ENCODE peak calls at places on chromosomes 1 and 21, in eight cellular contexts. One of them, this sample, is unnamed.

GRCh38 chr1:41795205-41795762 is 123.4 kb downstream of the HIVEP3 start:
- DNase-seq in fibroblast of lung: peak; percentile 60
- DNase-seq in IMR-90: peak; percentile 73
- DNase-seq in choroid plexus epithelial cell: peak; percentile 80
- DNase-seq in H1: no peak
- DNase-seq in A549: no peak
- DNase-seq in heart left ventricle: no peak
- DNase-seq in thyroid gland: no peak
- DNase-seq in this sample: no peak

GRCh38 chr1:65817891-65818290 is 25.2 kb downstream of the PDE4B start:
- DNase-seq in thyroid gland: no peak
- DNase-seq in heart left ventricle: no peak
- DNase-seq in A549: no peak
- DNase-seq in fibroblast of lung: no peak
- DNase-seq in IMR-90: no peak
- DNase-seq in H1: no peak
- DNase-seq in choroid plexus epithelial cell: no peak
- DNase-seq in this sample: no peak

GRCh38 chr1:29708381-29708780 is 472.1 kb downstream of the PTPRU start:
- DNase-seq in fibroblast of lung: peak; percentile 50
- DNase-seq in A549: no peak
- DNase-seq in H1: no peak
- DNase-seq in heart left ventricle: no peak
- DNase-seq in choroid plexus epithelial cell: no peak
- DNase-seq in IMR-90: peak; percentile 69
- DNase-seq in thyroid gland: no peak
- DNase-seq in this sample: no peak

GRCh38 chr21:39136711-39137110 is 46.5 kb downstream of the PSMG1 start:
- DNase-seq in H1: no peak
- DNase-seq in thyroid gland: no peak
- DNase-seq in choroid plexus epithelial cell: peak; percentile 29
- DNase-seq in IMR-90: peak; percentile 47
- DNase-seq in fibroblast of lung: peak; percentile 56
- DNase-seq in A549: no peak
- DNase-seq in heart left ventricle: no peak
- DNase-seq in this sample: no peak

GRCh38 chr1:116690809-116691323 is 23.3 kb upstream of the IGSF3 start:
- DNase-seq in H1: no peak
- DNase-seq in heart left ventricle: no peak
- DNase-seq in A549: no peak
- DNase-seq in choroid plexus epithelial cell: peak; percentile 34
- DNase-seq in fibroblast of lung: no peak
- DNase-seq in thyroid gland: no peak
- DNase-seq in IMR-90: no peak
- DNase-seq in this sample: no peak

GRCh38 chr1:54287821-54288220 is 87.9 kb downstream of the MRPL37 start:
- DNase-seq in H1: no peak
- DNase-seq in IMR-90: peak; percentile 63
- DNase-seq in choroid plexus epithelial cell: peak; percentile 59
- DNase-seq in fibroblast of lung: peak; percentile 38
- DNase-seq in thyroid gland: no peak
- DNase-seq in heart left ventricle: no peak
- DNase-seq in A549: no peak
- DNase-seq in this sample: no peak

GRCh38 chr1:212213754-212214153 is 71.5 kb upstream of the PPP2R5A start:
- DNase-seq in thyroid gland: no peak
- DNase-seq in choroid plexus epithelial cell: no peak
- DNase-seq in IMR-90: no peak
- DNase-seq in A549: no peak
- DNase-seq in fibroblast of lung: no peak
- DNase-seq in H1: no peak
- DNase-seq in heart left ventricle: no peak
- DNase-seq in this sample: no peak

GRCh38 chr1:117009132-117009531 is 7.6 kb downstream of the CD101 start:
- DNase-seq in H1: no peak
- DNase-seq in fibroblast of lung: no peak
- DNase-seq in choroid plexus epithelial cell: no peak
- DNase-seq in thyroid gland: no peak
- DNase-seq in A549: no peak
- DNase-seq in heart left ventricle: no peak
- DNase-seq in IMR-90: no peak
- DNase-seq in this sample: no peak

GRCh38 chr1:115544131-115544530 is 97.6 kb upstream of the VANGL1 start:
- DNase-seq in H1: no peak
- DNase-seq in thyroid gland: no peak
- DNase-seq in IMR-90: peak; percentile 62
- DNase-seq in A549: no peak
- DNase-seq in fibroblast of lung: peak; percentile 63
- DNase-seq in heart left ventricle: no peak
- DNase-seq in choroid plexus epithelial cell: peak; percentile 51
- DNase-seq in this sample: no peak

GRCh38 chr1:230709619-230710542 is 4.0 kb downstream of the AGT start:
- DNase-seq in H1: no peak
- DNase-seq in fibroblast of lung: no peak
- DNase-seq in A549: no peak
- DNase-seq in heart left ventricle: no peak
- DNase-seq in IMR-90: no peak
- DNase-seq in thyroid gland: no peak
- DNase-seq in choroid plexus epithelial cell: no peak
- DNase-seq in this sample: no peak

GRCh38 chr1:34867421-34867820 is 7.9 kb upstream of the SMIM12 start:
- DNase-seq in IMR-90: no peak
- DNase-seq in A549: no peak
- DNase-seq in heart left ventricle: no peak
- DNase-seq in choroid plexus epithelial cell: no peak
- DNase-seq in thyroid gland: no peak
- DNase-seq in H1: no peak
- DNase-seq in fibroblast of lung: no peak
- DNase-seq in this sample: no peak

GRCh38 chr1:118958937-118959631 is 29.1 kb downstream of the TBX15 start:
- DNase-seq in IMR-90: no peak
- DNase-seq in A549: no peak
- DNase-seq in choroid plexus epithelial cell: no peak
- DNase-seq in heart left ventricle: no peak
- DNase-seq in H1: no peak
- DNase-seq in fibroblast of lung: no peak
- DNase-seq in thyroid gland: no peak
- DNase-seq in this sample: no peak

GRCh38 chr1:6358757-6359567 is 34.6 kb downstream of the ACOT7 start:
- DNase-seq in fibroblast of lung: peak; percentile 75
- DNase-seq in heart left ventricle: no peak
- DNase-seq in A549: no peak
- DNase-seq in thyroid gland: no peak
- DNase-seq in H1: no peak
- DNase-seq in choroid plexus epithelial cell: peak; percentile 72
- DNase-seq in IMR-90: peak; percentile 86
- DNase-seq in this sample: peak; percentile 55

GRCh38 chr1:66360285-66360724 is 173.6 kb upstream of the SGIP1 start:
- DNase-seq in choroid plexus epithelial cell: no peak
- DNase-seq in thyroid gland: no peak
- DNase-seq in A549: no peak
- DNase-seq in heart left ventricle: no peak
- DNase-seq in fibroblast of lung: no peak
- DNase-seq in H1: no peak
- DNase-seq in IMR-90: no peak
- DNase-seq in this sample: no peak

GRCh38 chr21:22476726-22477646 is 1478.8 kb downstream of the NCAM2 start:
- DNase-seq in A549: no peak
- DNase-seq in fibroblast of lung: no peak
- DNase-seq in thyroid gland: no peak
- DNase-seq in heart left ventricle: no peak
- DNase-seq in H1: no peak
- DNase-seq in IMR-90: no peak
- DNase-seq in choroid plexus epithelial cell: no peak
- DNase-seq in this sample: no peak

GRCh38 chr21:39518055-39518844 is 66.5 kb downstream of the SH3BGR start:
- DNase-seq in H1: peak; percentile 60
- DNase-seq in heart left ventricle: no peak
- DNase-seq in fibroblast of lung: peak; percentile 25
- DNase-seq in choroid plexus epithelial cell: peak; percentile 58
- DNase-seq in thyroid gland: peak; percentile 51
- DNase-seq in A549: peak; percentile 69
- DNase-seq in IMR-90: peak; percentile 32
- DNase-seq in this sample: peak; percentile 76

GRCh38 chr1:117561551-117561950 is 44.3 kb upstream of the TENT5C start:
- DNase-seq in thyroid gland: no peak
- DNase-seq in choroid plexus epithelial cell: no peak
- DNase-seq in fibroblast of lung: no peak
- DNase-seq in H1: peak; percentile 28
- DNase-seq in IMR-90: no peak
- DNase-seq in heart left ventricle: no peak
- DNase-seq in A549: no peak
- DNase-seq in this sample: no peak

GRCh38 chr1:22108343-22109135 is 34.4 kb downstream of the WNT4 start:
- DNase-seq in heart left ventricle: no peak
- DNase-seq in IMR-90: no peak
- DNase-seq in fibroblast of lung: peak; percentile 31
- DNase-seq in choroid plexus epithelial cell: peak; percentile 51
- DNase-seq in H1: no peak
- DNase-seq in A549: no peak
- DNase-seq in thyroid gland: no peak
- DNase-seq in this sample: no peak

GRCh38 chr21:36079010-36079649 is 9.3 kb downstream of the CBR1 start:
- DNase-seq in choroid plexus epithelial cell: peak; percentile 32
- DNase-seq in fibroblast of lung: no peak
- DNase-seq in heart left ventricle: peak; percentile 28
- DNase-seq in thyroid gland: no peak
- DNase-seq in H1: no peak
- DNase-seq in IMR-90: no peak
- DNase-seq in A549: no peak
- DNase-seq in this sample: peak; percentile 42

GRCh38 chr1:210464519-210465039 is 135.9 kb downstream of the HHAT start:
- DNase-seq in A549: no peak
- DNase-seq in thyroid gland: peak; percentile 71
- DNase-seq in choroid plexus epithelial cell: no peak
- DNase-seq in H1: no peak
- DNase-seq in heart left ventricle: no peak
- DNase-seq in fibroblast of lung: peak; percentile 83
- DNase-seq in IMR-90: peak; percentile 44
- DNase-seq in this sample: no peak

GRCh38 chr1:233441981-233442380 is 114.5 kb downstream of the MAP3K21 start:
- DNase-seq in H1: no peak
- DNase-seq in A549: no peak
- DNase-seq in thyroid gland: no peak
- DNase-seq in heart left ventricle: no peak
- DNase-seq in IMR-90: no peak
- DNase-seq in fibroblast of lung: peak; percentile 18
- DNase-seq in choroid plexus epithelial cell: no peak
- DNase-seq in this sample: no peak

DNA sequence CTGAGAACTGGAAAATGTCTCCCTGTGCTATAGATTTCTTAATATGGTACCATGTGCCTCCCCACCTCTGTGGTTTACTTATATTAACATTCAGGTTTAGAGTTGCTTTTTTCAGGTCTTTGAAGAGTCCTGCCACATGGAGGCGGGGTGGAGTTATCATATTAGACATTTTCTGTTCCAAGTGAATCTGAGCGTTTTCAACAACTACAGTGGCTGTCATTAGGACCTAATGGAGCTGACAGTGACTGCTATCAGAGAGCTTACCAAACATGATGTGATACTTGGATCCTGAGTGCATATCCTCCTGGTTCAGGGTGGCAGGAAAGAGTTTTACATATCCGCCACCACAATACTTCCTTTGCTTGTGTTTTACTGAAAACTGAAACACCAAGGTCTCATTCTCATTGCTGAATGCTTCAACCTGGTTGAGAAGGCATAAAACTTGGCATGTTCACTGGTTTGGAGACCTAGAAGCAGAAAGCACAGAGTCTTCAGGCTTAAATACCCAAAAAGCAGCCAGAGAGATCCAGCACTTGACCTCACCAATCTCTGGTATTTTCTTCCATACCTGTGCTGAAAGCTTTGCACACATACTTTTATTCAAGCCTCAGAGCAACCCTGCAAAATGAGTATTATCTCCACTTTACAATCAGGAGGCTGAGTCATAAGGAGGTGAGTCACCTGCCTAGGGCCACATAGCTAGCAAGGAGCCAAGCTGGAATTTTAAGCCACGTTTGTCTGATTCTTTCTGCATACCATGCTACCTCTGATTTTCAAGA is 47.4 kb upstream of the OSBPL9 start:
- DNase-seq in fibroblast of lung: peak; percentile 90
- DNase-seq in H1: no peak
- DNase-seq in thyroid gland: peak; percentile 64
- DNase-seq in A549: peak; percentile 31
- DNase-seq in IMR-90: peak; percentile 82
- DNase-seq in heart left ventricle: no peak
- DNase-seq in choroid plexus epithelial cell: peak; percentile 71
- DNase-seq in this sample: peak; percentile 35
- TF ChIP-seq CTCF in fibroblast of lung: peak; percentile 14
- TF ChIP-seq CTCF in H1: no peak
- TF ChIP-seq CTCF in thyroid gland: no peak
- TF ChIP-seq CTCF in A549: peak; percentile 30
- TF ChIP-seq CTCF in IMR-90: no peak
- TF ChIP-seq CTCF in heart left ventricle: peak; percentile 31
- TF ChIP-seq CTCF in choroid plexus epithelial cell: peak; percentile 43
- TF ChIP-seq CTCF in this sample: no peak

DNA sequence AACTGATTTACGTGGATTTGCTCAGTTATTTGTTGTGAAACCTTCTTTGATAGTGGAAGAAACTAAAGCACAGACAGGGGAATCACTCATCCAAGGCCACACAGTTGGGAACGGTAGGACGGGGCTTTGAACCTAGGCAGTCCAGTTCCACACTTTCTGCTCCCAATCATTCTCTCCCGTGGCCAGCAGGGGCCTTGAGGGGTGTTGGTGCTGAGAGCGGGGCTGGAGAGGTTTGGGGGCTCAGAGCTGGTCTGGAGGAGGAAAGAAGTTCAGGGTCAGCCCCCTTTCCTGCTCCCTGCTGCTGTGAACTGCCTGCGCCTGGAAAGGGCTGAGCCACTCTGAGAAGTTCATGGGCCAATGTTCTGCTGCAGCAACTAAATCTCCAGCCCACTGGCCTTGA is 31.4 kb upstream of the ACTL8 start:
- DNase-seq in fibroblast of lung: no peak
- DNase-seq in H1: no peak
- DNase-seq in IMR-90: no peak
- DNase-seq in thyroid gland: no peak
- DNase-seq in choroid plexus epithelial cell: no peak
- DNase-seq in heart left ventricle: no peak
- DNase-seq in A549: no peak
- DNase-seq in this sample: no peak
- TF ChIP-seq CTCF in fibroblast of lung: no peak
- TF ChIP-seq CTCF in H1: peak; percentile 49
- TF ChIP-seq CTCF in IMR-90: no peak
- TF ChIP-seq CTCF in thyroid gland: no peak
- TF ChIP-seq CTCF in choroid plexus epithelial cell: peak; percentile 50
- TF ChIP-seq CTCF in heart left ventricle: no peak
- TF ChIP-seq CTCF in A549: no peak
- TF ChIP-seq CTCF in this sample: no peak

GRCh38 chr1:45824607-45825006 is 21.2 kb downstream of the MAST2 start:
- DNase-seq in thyroid gland: no peak
- DNase-seq in H1: no peak
- DNase-seq in choroid plexus epithelial cell: no peak
- DNase-seq in IMR-90: no peak
- DNase-seq in fibroblast of lung: no peak
- DNase-seq in heart left ventricle: no peak
- DNase-seq in A549: no peak
- DNase-seq in this sample: no peak
- TF ChIP-seq CTCF in thyroid gland: no peak
- TF ChIP-seq CTCF in H1: no peak
- TF ChIP-seq CTCF in choroid plexus epithelial cell: no peak
- TF ChIP-seq CTCF in IMR-90: peak; percentile 10
- TF ChIP-seq CTCF in fibroblast of lung: no peak
- TF ChIP-seq CTCF in heart left ventricle: no peak
- TF ChIP-seq CTCF in A549: peak; percentile 12
- TF ChIP-seq CTCF in this sample: no peak

GRCh38 chr21:34085129-34085528 is 11.8 kb downstream of the MRPS6 start:
- DNase-seq in IMR-90: no peak
- DNase-seq in thyroid gland: no peak
- DNase-seq in heart left ventricle: no peak
- DNase-seq in choroid plexus epithelial cell: no peak
- DNase-seq in H1: no peak
- DNase-seq in A549: no peak
- DNase-seq in fibroblast of lung: no peak
- DNase-seq in this sample: no peak
- TF ChIP-seq CTCF in IMR-90: no peak
- TF ChIP-seq CTCF in thyroid gland: no peak
- TF ChIP-seq CTCF in heart left ventricle: no peak
- TF ChIP-seq CTCF in choroid plexus epithelial cell: no peak
- TF ChIP-seq CTCF in H1: no peak
- TF ChIP-seq CTCF in A549: no peak
- TF ChIP-seq CTCF in fibroblast of lung: no peak
- TF ChIP-seq CTCF in this sample: no peak

This sample was measured in GM20000.